ENCODE peak calls at places on chromosomes 3 and 15, in five cellular contexts. K is neural crest cell, H is HTR-8/SVneo, D is pancreas, Z is HCT116. R is an unnamed sample.

GRCh38 chr15:79863886-79864285 is 32.9 kb downstream of the MTHFS start:
- DNase-seq in Z (no peak), K (no peak), D (no peak), H (no peak), R (no peak)

GRCh38 chr15:99452728-99453643 is 112.8 kb upstream of the MEF2A start:
- DNase-seq in K (no peak), D (peak), Z (no peak), H (no peak), R (no peak)

GRCh38 chr15:63970723-63971426 is 75.4 kb downstream of the DAPK2 start:
- DNase-seq in Z (no peak), K (no peak), D (no peak), H (no peak), R (no peak)

GRCh38 chr3:185729335-185729715 is 95.5 kb downstream of the IGF2BP2 start:
- DNase-seq in Z (no peak), H (peak), K (no peak), D (no peak), R (no peak)

GRCh38 chr3:13482106-13482690 is 2.1 kb downstream of the HDAC11 start:
- DNase-seq in Z (no peak), K (no peak), H (no peak), D (peak), R (no peak)

GRCh38 chr15:52481915-52482314 is 46.8 kb downstream of the MYO5A start:
- DNase-seq in H (no peak), K (no peak), D (no peak), Z (peak), R (no peak)

GRCh38 chr3:56931816-56932215 is 128.6 kb upstream of the SPATA12 start:
- DNase-seq in D (no peak), K (no peak), H (no peak), Z (no peak), R (no peak)

GRCh38 chr3:111695584-111696213 is 100.6 kb upstream of the ZBED2 start:
- DNase-seq in K (no peak), H (no peak), Z (no peak), D (no peak), R (no peak)

GRCh38 chr3:141412936-141413354 is 44.6 kb downstream of the ZBTB38 start:
- DNase-seq in K (no peak), H (no peak), Z (no peak), D (peak), R (no peak)